ENCODE peak calls at places on chromosomes 12 and 14, in nine cellular contexts. D is fibroblast of lung, U is IMR-90, J is mammary epithelial cell, W is HCT116, H is NT2/D1, Z is colonic mucosa, M is SK-N-SH, X is GM23248. T is an unnamed sample.
A peak's percentile ranks its signal among the peaks of the same experiment; 100 is the strongest.

GRCh38 chr14:91396959-91397815 is 20.4 kb downstream of the CCDC88C start:
- DNase-seq in M (no peak), J (no peak), X (no peak), D (no peak), H (no peak), Z (peak; percentile 89), U (no peak), W (no peak), T (no peak)

GRCh38 chr12:57235012-57235727 is 5.7 kb downstream of the SHMT2 start:
- DNase-seq in W (no peak), X (no peak), M (peak; percentile 63), H (no peak), Z (no peak), U (peak; percentile 60), J (no peak), D (peak; percentile 41), T (peak; percentile 90)

GRCh38 chr12:67892289-67892688 is 97.0 kb upstream of the IFNG-AS1 start:
- DNase-seq in X (no peak), U (no peak), J (no peak), H (no peak), D (no peak), M (peak; percentile 12), Z (no peak), W (no peak), T (no peak)

GRCh38 chr12:51941011-51941561 is 10.4 kb upstream of the ACVR1B start:
- DNase-seq in X (peak; percentile 54), U (peak; percentile 77), D (no peak), Z (no peak), M (peak; percentile 77), H (no peak), J (no peak), W (no peak), T (no peak)

GRCh38 chr12:66776974-66777373 is 98.1 kb upstream of the GRIP1 start:
- DNase-seq in D (no peak), X (no peak), Z (no peak), H (no peak), W (no peak), M (no peak), U (no peak), J (no peak), T (no peak)

GRCh38 chr12:78315018-78315417 is 484.3 kb downstream of the NAV3 start:
- DNase-seq in D (no peak), X (no peak), W (no peak), Z (no peak), H (no peak), M (no peak), J (no peak), U (no peak), T (no peak)

GRCh38 chr14:87754512-87755223 is 238.3 kb downstream of the GALC start:
- DNase-seq in X (no peak), Z (no peak), M (no peak), D (no peak), U (no peak), H (no peak), J (no peak), W (no peak), T (no peak)

GRCh38 chr12:55044135-55044534 is 24.4 kb downstream of the NEUROD4 start:
- DNase-seq in X (no peak), Z (no peak), M (no peak), D (no peak), H (peak; percentile 42), W (no peak), U (no peak), J (no peak), T (no peak)

GRCh38 chr12:28802706-28803438 is 346.2 kb upstream of the FAR2 start:
- DNase-seq in H (no peak), U (no peak), W (no peak), J (no peak), D (no peak), Z (no peak), M (no peak), X (peak; percentile 3), T (no peak)

GRCh38 chr14:81633496-81633895 is 99.8 kb upstream of the SEL1L start:
- DNase-seq in U (no peak), H (no peak), Z (no peak), X (no peak), J (no peak), W (no peak), M (no peak), D (no peak), T (no peak)

GRCh38 chr12:32301216-32301615 is 98.1 kb upstream of the FGD4 start:
- DNase-seq in H (no peak), J (no peak), W (no peak), U (peak; percentile 55), M (no peak), D (no peak), X (no peak), Z (no peak), T (no peak)

GRCh38 chr12:74021937-74022336 is 515.7 kb upstream of the ATXN7L3B start:
- DNase-seq in X (peak; percentile 28), U (no peak), D (peak; percentile 51), W (peak; percentile 68), M (peak; percentile 36), J (peak; percentile 55), H (peak; percentile 71), Z (peak; percentile 24), T (no peak)

GRCh38 chr14:78399316-78399889 is 229.2 kb downstream of the NRXN3 start:
- DNase-seq in Z (no peak), H (no peak), W (no peak), X (peak; percentile 42), D (peak; percentile 11), M (no peak), J (no peak), U (no peak), T (no peak)

GRCh38 chr12:94263905-94264655 is 115.7 kb downstream of the PLXNC1 start:
- DNase-seq in U (no peak), W (no peak), H (peak; percentile 83), Z (no peak), D (peak; percentile 70), J (no peak), M (no peak), X (peak; percentile 46), T (no peak)

GRCh38 chr12:112602150-112602549 is 183.4 kb downstream of the PTPN11 start:
- DNase-seq in U (no peak), Z (no peak), X (no peak), D (no peak), H (peak; percentile 94), M (no peak), W (no peak), J (no peak), T (no peak)

GRCh38 chr14:44962573-44963528 is 861 bp downstream of the TOGARAM1 start:
- DNase-seq in J (peak; percentile 38), Z (peak; percentile 60), M (no peak), H (no peak), D (peak; percentile 64), U (peak; percentile 54), W (no peak), X (peak; percentile 82), T (peak; percentile 88)

DNA sequence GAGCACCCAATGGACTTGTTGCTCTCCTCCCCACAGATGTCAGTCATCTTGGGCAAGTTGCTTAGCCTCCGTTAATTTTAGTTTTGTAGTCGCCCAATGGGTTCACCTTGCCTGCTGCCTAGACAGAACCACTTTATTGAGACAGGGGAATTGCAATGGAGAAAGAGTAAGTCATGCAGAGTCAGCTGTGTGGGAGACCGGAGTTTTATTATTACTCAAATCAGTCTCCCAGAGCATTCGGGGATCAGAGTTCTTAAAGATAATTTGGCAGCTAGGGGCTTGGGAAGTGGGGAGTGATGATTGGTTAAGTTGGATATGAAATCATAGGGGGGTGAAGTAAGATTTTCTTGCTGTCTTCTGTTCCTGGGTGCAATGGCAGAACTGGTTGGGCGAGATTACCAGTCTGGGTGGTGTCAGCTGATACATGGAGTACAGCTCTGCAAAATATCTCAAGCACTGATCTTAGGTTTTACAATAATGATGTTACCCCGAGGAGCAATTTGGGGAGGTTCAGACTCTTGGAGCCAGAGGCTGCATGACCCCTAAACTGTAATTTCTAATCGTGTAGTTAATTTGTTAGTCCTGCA is 50.2 kb downstream of the SLC38A1 start:
- DNase-seq in J (peak; percentile 15), U (no peak), X (no peak), D (no peak), W (no peak), Z (peak; percentile 34), H (no peak), M (no peak), T (no peak)
- H3K4me1 ChIP-seq in J (peaks cover 46% of the 10 kb centered on the region), U (peaks cover 10% of the 10 kb centered on the region), X (peaks cover 35% of the 10 kb centered on the region), D (no peaks in the 10 kb centered on the region), W (peaks cover 47% of the 10 kb centered on the region), Z (peaks cover 9% of the 10 kb centered on the region), H (peaks cover 2% of the 10 kb centered on the region), M (peaks cover 18% of the 10 kb centered on the region), T (no peaks in the 10 kb centered on the region)

DNA sequence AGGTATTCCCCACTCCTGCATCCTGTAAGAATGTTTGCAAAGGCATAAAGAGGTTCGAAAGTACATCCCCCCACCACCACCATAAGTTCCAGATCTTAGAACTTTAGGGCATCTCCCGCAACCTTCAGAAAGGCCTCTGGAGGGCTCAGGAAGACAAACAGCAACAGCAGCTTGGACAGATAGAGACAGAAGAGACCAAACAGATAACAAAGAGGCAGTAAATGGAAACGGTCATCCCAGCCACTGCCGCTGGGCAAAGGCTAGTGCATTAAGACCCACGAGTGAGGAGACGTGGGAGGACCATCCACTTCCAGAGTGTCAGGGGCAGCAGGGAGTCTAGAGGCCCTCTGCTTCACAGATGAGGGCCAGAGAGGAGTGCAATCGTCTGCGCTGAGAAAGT is 124.3 kb downstream of the CRACR2A start:
- DNase-seq in D (no peak), M (peak; percentile 34), J (no peak), W (no peak), Z (no peak), U (no peak), X (no peak), H (no peak), T (no peak)
- H3K9ac ChIP-seq in D (no peak overlapping the region), M (no peak overlapping the region), J (no peak overlapping the region), W (no peak overlapping the region), Z (no peak overlapping the region), U (no peak overlapping the region), X (no peak overlapping the region), H (no peak overlapping the region), T (no peak overlapping the region)

DNA sequence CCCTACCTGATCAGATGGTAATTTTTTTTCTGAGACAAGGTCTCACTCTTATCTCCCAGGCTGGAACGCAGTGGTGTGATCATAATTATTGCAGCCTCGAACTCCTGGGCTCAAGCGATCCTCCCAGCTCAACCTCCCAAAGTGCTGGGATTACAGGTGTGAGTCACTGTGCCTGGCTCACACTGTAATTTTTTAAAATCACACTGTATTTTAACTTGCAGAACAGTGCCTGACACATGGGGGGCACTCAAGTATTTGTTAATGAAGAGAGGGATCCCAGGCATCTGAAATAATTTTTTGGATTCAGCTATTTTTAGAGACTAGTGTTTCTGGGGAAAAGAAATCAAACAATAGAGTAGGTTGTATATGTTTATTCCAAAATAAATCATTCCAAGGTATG is 21.7 kb downstream of the LIMA1 start:
- DNase-seq in X (peak; percentile 28), D (no peak), U (peak; percentile 28), M (no peak), W (no peak), H (no peak), J (peak; percentile 46), Z (peak; percentile 17), T (no peak)
- H3K4me1 ChIP-seq in X (peaks cover 36% of the 10 kb centered on the region), D (peaks cover 9% of the 10 kb centered on the region), U (peaks cover 8% of the 10 kb centered on the region), M (no peaks in the 10 kb centered on the region), W (peaks cover 70% of the 10 kb centered on the region), H (no peaks in the 10 kb centered on the region), J (peaks cover 60% of the 10 kb centered on the region), Z (peaks cover 6% of the 10 kb centered on the region), T (peaks cover 9% of the 10 kb centered on the region)

DNA sequence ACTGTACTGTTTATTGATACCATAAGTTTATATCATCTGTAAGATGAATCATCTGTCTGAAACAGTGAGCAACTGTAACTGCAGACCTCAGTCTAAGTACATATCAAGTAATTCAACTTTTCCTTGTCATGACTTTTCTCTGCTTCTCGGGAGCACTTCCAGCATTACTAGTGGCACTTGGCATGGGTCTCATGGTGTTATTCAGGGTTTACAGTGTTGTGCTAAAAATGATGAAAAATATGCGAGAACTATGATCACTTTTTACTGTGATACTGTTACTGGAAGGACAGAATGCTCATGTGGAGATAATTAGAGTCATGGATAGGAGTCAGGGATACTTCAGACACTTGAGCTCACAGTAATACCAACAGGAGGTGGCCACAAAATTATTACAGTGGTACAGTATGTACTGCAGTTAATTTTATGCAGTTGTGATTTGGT is 8.3 kb downstream of the KTN1 start:
- DNase-seq in W (no peak), Z (no peak), D (peak; percentile 59), H (no peak), M (no peak), U (peak; percentile 74), J (peak; percentile 48), X (peak; percentile 79), T (no peak)
- H3K9ac ChIP-seq in W (no peak overlapping the region), Z (no peak overlapping the region), D (no peak overlapping the region), H (no peak overlapping the region), M (no peak overlapping the region), U (no peak overlapping the region), J (no peak overlapping the region), X (peak overlapping the region; percentile 10), T (no peak overlapping the region)